ENCODE peak calls at places on chromosomes 2 and 18, in ten cellular contexts. One of them, this sample, is unnamed.

GRCh38 chr2:10481666-10482157 is 33.6 kb upstream of the ODC1 start:
- DNase-seq in fibroblast of lung: no peak
- DNase-seq in left lung: peak; percentile 14
- DNase-seq in adrenal gland: no peak
- DNase-seq in OCI-LY7: no peak
- DNase-seq in ovary: no peak
- DNase-seq in IMR-90: no peak
- DNase-seq in mesendoderm: no peak
- DNase-seq in thoracic aorta: no peak
- DNase-seq in A673: no peak
- DNase-seq in this sample: no peak

GRCh38 chr2:223469270-223470057 is 132.7 kb downstream of the SCG2 start:
- DNase-seq in OCI-LY7: no peak
- DNase-seq in adrenal gland: peak; percentile 23
- DNase-seq in fibroblast of lung: peak; percentile 78
- DNase-seq in A673: peak; percentile 24
- DNase-seq in ovary: no peak
- DNase-seq in thoracic aorta: peak; percentile 25
- DNase-seq in mesendoderm: peak; percentile 83
- DNase-seq in left lung: peak; percentile 38
- DNase-seq in IMR-90: peak; percentile 87
- DNase-seq in this sample: no peak

GRCh38 chr2:112636605-112637288 is 9.0 kb upstream of the SLC20A1 start:
- DNase-seq in mesendoderm: no peak
- DNase-seq in fibroblast of lung: no peak
- DNase-seq in thoracic aorta: no peak
- DNase-seq in left lung: no peak
- DNase-seq in A673: no peak
- DNase-seq in IMR-90: no peak
- DNase-seq in OCI-LY7: peak; percentile 22
- DNase-seq in adrenal gland: no peak
- DNase-seq in ovary: no peak
- DNase-seq in this sample: peak; percentile 41

GRCh38 chr18:61893971-61894750 is 1.4 kb upstream of the RNF152 start:
- DNase-seq in adrenal gland: peak; percentile 82
- DNase-seq in fibroblast of lung: peak; percentile 62
- DNase-seq in thoracic aorta: peak; percentile 27
- DNase-seq in IMR-90: peak; percentile 64
- DNase-seq in left lung: peak; percentile 81
- DNase-seq in A673: peak; percentile 85
- DNase-seq in mesendoderm: peak; percentile 78
- DNase-seq in OCI-LY7: no peak
- DNase-seq in ovary: peak; percentile 66
- DNase-seq in this sample: peak; percentile 48

GRCh38 chr18:80148316-80149199 is 39.5 kb downstream of the ADNP2 start:
- DNase-seq in IMR-90: no peak
- DNase-seq in adrenal gland: no peak
- DNase-seq in left lung: peak; percentile 55
- DNase-seq in ovary: no peak
- DNase-seq in thoracic aorta: no peak
- DNase-seq in fibroblast of lung: no peak
- DNase-seq in OCI-LY7: no peak
- DNase-seq in A673: no peak
- DNase-seq in mesendoderm: no peak
- DNase-seq in this sample: no peak

GRCh38 chr2:2570360-2570759 is 239.3 kb upstream of the MYT1L start:
- DNase-seq in A673: no peak
- DNase-seq in left lung: no peak
- DNase-seq in thoracic aorta: no peak
- DNase-seq in adrenal gland: no peak
- DNase-seq in mesendoderm: no peak
- DNase-seq in fibroblast of lung: no peak
- DNase-seq in IMR-90: no peak
- DNase-seq in ovary: no peak
- DNase-seq in OCI-LY7: no peak
- DNase-seq in this sample: no peak

GRCh38 chr2:104825124-104825865 is 28.6 kb upstream of the POU3F3 start:
- DNase-seq in adrenal gland: no peak
- DNase-seq in fibroblast of lung: peak; percentile 73
- DNase-seq in A673: no peak
- DNase-seq in left lung: no peak
- DNase-seq in IMR-90: no peak
- DNase-seq in OCI-LY7: no peak
- DNase-seq in mesendoderm: no peak
- DNase-seq in thoracic aorta: no peak
- DNase-seq in ovary: no peak
- DNase-seq in this sample: no peak

GRCh38 chr2:95276244-95276887 is 2.1 kb downstream of the PROM2 start:
- DNase-seq in OCI-LY7: no peak
- DNase-seq in thoracic aorta: no peak
- DNase-seq in adrenal gland: no peak
- DNase-seq in mesendoderm: no peak
- DNase-seq in A673: no peak
- DNase-seq in ovary: no peak
- DNase-seq in fibroblast of lung: no peak
- DNase-seq in IMR-90: no peak
- DNase-seq in left lung: no peak
- DNase-seq in this sample: peak; percentile 36

GRCh38 chr2:215998636-215999035 is 14.7 kb downstream of the MREG start:
- DNase-seq in ovary: no peak
- DNase-seq in mesendoderm: no peak
- DNase-seq in IMR-90: no peak
- DNase-seq in A673: no peak
- DNase-seq in adrenal gland: no peak
- DNase-seq in fibroblast of lung: no peak
- DNase-seq in left lung: no peak
- DNase-seq in thoracic aorta: no peak
- DNase-seq in OCI-LY7: no peak
- DNase-seq in this sample: no peak

GRCh38 chr2:42979416-42979869 is 187.1 kb upstream of the HAAO start:
- DNase-seq in fibroblast of lung: no peak
- DNase-seq in ovary: no peak
- DNase-seq in A673: no peak
- DNase-seq in OCI-LY7: no peak
- DNase-seq in left lung: no peak
- DNase-seq in IMR-90: no peak
- DNase-seq in adrenal gland: no peak
- DNase-seq in mesendoderm: peak; percentile 50
- DNase-seq in thoracic aorta: no peak
- DNase-seq in this sample: no peak

GRCh38 chr18:6750411-6750810 is 20.9 kb downstream of the ARHGAP28 start:
- DNase-seq in left lung: no peak
- DNase-seq in ovary: no peak
- DNase-seq in OCI-LY7: no peak
- DNase-seq in fibroblast of lung: no peak
- DNase-seq in A673: no peak
- DNase-seq in adrenal gland: no peak
- DNase-seq in IMR-90: no peak
- DNase-seq in thoracic aorta: no peak
- DNase-seq in mesendoderm: no peak
- DNase-seq in this sample: no peak

GRCh38 chr2:121532894-121533293 is 2.2 kb downstream of the RNU4ATAC start:
- DNase-seq in ovary: no peak
- DNase-seq in OCI-LY7: no peak
- DNase-seq in mesendoderm: peak; percentile 50
- DNase-seq in thoracic aorta: no peak
- DNase-seq in IMR-90: peak; percentile 10
- DNase-seq in A673: peak; percentile 11
- DNase-seq in left lung: no peak
- DNase-seq in fibroblast of lung: peak; percentile 31
- DNase-seq in adrenal gland: no peak
- DNase-seq in this sample: no peak

GRCh38 chr2:96843538-96844268 is at the start of gene ANKRD23:
- DNase-seq in ovary: no peak
- DNase-seq in IMR-90: no peak
- DNase-seq in thoracic aorta: no peak
- DNase-seq in mesendoderm: no peak
- DNase-seq in adrenal gland: no peak
- DNase-seq in OCI-LY7: no peak
- DNase-seq in left lung: no peak
- DNase-seq in fibroblast of lung: no peak
- DNase-seq in A673: no peak
- DNase-seq in this sample: no peak

GRCh38 chr2:96847586-96847985 is 3.8 kb upstream of the ANKRD23 start:
- DNase-seq in left lung: no peak
- DNase-seq in IMR-90: no peak
- DNase-seq in fibroblast of lung: no peak
- DNase-seq in thoracic aorta: no peak
- DNase-seq in A673: no peak
- DNase-seq in ovary: no peak
- DNase-seq in adrenal gland: no peak
- DNase-seq in mesendoderm: no peak
- DNase-seq in OCI-LY7: no peak
- DNase-seq in this sample: no peak

GRCh38 chr2:96844405-96844808 is 586 bp upstream of the ANKRD23 start:
- DNase-seq in fibroblast of lung: no peak
- DNase-seq in OCI-LY7: no peak
- DNase-seq in A673: no peak
- DNase-seq in ovary: no peak
- DNase-seq in left lung: no peak
- DNase-seq in thoracic aorta: no peak
- DNase-seq in IMR-90: no peak
- DNase-seq in mesendoderm: no peak
- DNase-seq in adrenal gland: no peak
- DNase-seq in this sample: no peak

GRCh38 chr2:96852667-96853066 is 5.1 kb downstream of the ANKRD39 start:
- DNase-seq in fibroblast of lung: no peak
- DNase-seq in ovary: no peak
- DNase-seq in IMR-90: no peak
- DNase-seq in left lung: no peak
- DNase-seq in A673: no peak
- DNase-seq in thoracic aorta: no peak
- DNase-seq in adrenal gland: no peak
- DNase-seq in OCI-LY7: no peak
- DNase-seq in mesendoderm: no peak
- DNase-seq in this sample: no peak

DNA sequence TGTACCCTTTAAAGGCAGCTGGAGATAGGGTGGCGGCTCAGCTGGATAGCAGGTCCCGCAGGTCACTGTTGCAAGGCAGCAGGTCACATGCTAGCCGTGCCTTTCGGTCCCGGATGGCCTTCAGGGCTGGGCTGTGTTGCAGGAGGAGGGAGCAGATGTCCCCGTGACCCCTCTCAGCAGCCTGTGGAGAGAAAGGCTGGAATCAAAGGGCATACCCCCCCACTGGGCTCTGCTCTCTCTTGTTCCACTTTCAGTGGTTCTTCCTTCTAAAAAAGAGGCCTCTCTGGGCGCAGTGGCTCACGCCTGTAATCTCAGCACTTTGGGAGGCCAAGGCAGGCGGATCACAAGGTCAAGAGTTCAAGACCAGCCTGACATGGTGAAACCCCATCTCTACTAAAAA is 4.4 kb upstream of the ANKRD23 start:
- DNase-seq in fibroblast of lung: no peak
- DNase-seq in adrenal gland: peak; percentile 87
- DNase-seq in thoracic aorta: no peak
- DNase-seq in ovary: no peak
- DNase-seq in A673: no peak
- DNase-seq in OCI-LY7: no peak
- DNase-seq in mesendoderm: no peak
- DNase-seq in left lung: no peak
- DNase-seq in IMR-90: no peak
- DNase-seq in this sample: no peak
- H3K36me3 ChIP-seq in fibroblast of lung: peaks cover under 1% of the 10 kb centered on the region
- H3K36me3 ChIP-seq in adrenal gland: no peaks in the 10 kb centered on the region
- H3K36me3 ChIP-seq in thoracic aorta: peaks cover 22% of the 10 kb centered on the region
- H3K36me3 ChIP-seq in ovary: no peaks in the 10 kb centered on the region
- H3K36me3 ChIP-seq in A673: peaks cover 41% of the 10 kb centered on the region
- H3K36me3 ChIP-seq in OCI-LY7: peaks cover 48% of the 10 kb centered on the region
- H3K36me3 ChIP-seq in mesendoderm: peaks cover 2% of the 10 kb centered on the region
- H3K36me3 ChIP-seq in left lung: no peaks in the 10 kb centered on the region
- H3K36me3 ChIP-seq in IMR-90: peaks cover 25% of the 10 kb centered on the region
- H3K36me3 ChIP-seq in this sample: peaks cover 22% of the 10 kb centered on the region

GRCh38 chr2:234368861-234369261 is 128.0 kb downstream of the ARL4C start:
- DNase-seq in ovary: no peak
- DNase-seq in A673: no peak
- DNase-seq in mesendoderm: peak; percentile 45
- DNase-seq in OCI-LY7: no peak
- DNase-seq in fibroblast of lung: peak; percentile 43
- DNase-seq in IMR-90: peak; percentile 28
- DNase-seq in adrenal gland: no peak
- DNase-seq in thoracic aorta: no peak
- DNase-seq in left lung: peak; percentile 47
- DNase-seq in this sample: peak; percentile 24
- H3K4me1 ChIP-seq in ovary: no peaks in the 10 kb centered on the region
- H3K4me1 ChIP-seq in A673: no peaks in the 10 kb centered on the region
- H3K4me1 ChIP-seq in mesendoderm: peaks cover 2% of the 10 kb centered on the region
- H3K4me1 ChIP-seq in OCI-LY7: peaks cover 57% of the 10 kb centered on the region
- H3K4me1 ChIP-seq in fibroblast of lung: no peaks in the 10 kb centered on the region
- H3K4me1 ChIP-seq in IMR-90: no peaks in the 10 kb centered on the region
- H3K4me1 ChIP-seq in adrenal gland: peaks cover 10% of the 10 kb centered on the region
- H3K4me1 ChIP-seq in thoracic aorta: no peaks in the 10 kb centered on the region
- H3K4me1 ChIP-seq in left lung: peaks cover 10% of the 10 kb centered on the region
- H3K4me1 ChIP-seq in this sample: peaks cover 79% of the 10 kb centered on the region

DNA sequence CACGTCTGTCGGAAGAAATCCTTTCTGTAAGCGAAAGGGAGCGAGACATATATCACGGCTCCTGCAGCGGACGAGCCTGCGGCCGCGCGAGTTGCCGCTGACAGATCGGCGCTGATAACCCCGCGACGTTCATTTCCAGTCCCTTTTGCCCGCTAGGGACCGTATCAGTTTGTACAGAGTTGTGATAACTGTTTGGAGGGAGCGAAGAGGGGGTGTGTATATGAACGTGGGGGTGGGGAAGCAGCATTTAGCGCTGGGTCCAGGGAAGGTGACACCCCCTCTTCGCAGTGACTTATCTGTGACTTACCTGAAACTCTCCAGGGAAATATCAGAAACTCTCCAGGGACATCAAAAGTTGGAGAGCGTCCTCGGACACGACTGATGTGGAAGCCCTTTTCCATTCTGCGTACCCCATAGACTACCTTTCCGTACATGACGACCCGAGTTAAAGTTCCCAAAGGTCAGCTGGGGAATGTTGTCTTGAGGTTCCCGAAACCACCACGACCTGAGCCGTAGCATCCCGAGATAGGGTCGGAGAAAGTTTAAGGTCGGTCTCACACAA is 948 bp upstream of the GATA6 start:
- DNase-seq in mesendoderm: peak; percentile 90
- DNase-seq in IMR-90: no peak
- DNase-seq in adrenal gland: peak; percentile 76
- DNase-seq in ovary: no peak
- DNase-seq in left lung: peak; percentile 38
- DNase-seq in thoracic aorta: no peak
- DNase-seq in fibroblast of lung: no peak
- DNase-seq in OCI-LY7: no peak
- DNase-seq in A673: peak; percentile 42
- DNase-seq in this sample: no peak
- H3K27ac ChIP-seq in mesendoderm: peak overlapping the region; percentile 23
- H3K27ac ChIP-seq in IMR-90: no peak overlapping the region
- H3K27ac ChIP-seq in adrenal gland: peak overlapping the region; percentile 57
- H3K27ac ChIP-seq in ovary: peak overlapping the region; percentile 85
- H3K27ac ChIP-seq in left lung: peak overlapping the region; percentile 97
- H3K27ac ChIP-seq in thoracic aorta: peak overlapping the region; percentile 100
- H3K27ac ChIP-seq in fibroblast of lung: no peak overlapping the region
- H3K27ac ChIP-seq in OCI-LY7: no peak overlapping the region
- H3K27ac ChIP-seq in A673: no peak overlapping the region
- H3K27ac ChIP-seq in this sample: no peak overlapping the region

DNA sequence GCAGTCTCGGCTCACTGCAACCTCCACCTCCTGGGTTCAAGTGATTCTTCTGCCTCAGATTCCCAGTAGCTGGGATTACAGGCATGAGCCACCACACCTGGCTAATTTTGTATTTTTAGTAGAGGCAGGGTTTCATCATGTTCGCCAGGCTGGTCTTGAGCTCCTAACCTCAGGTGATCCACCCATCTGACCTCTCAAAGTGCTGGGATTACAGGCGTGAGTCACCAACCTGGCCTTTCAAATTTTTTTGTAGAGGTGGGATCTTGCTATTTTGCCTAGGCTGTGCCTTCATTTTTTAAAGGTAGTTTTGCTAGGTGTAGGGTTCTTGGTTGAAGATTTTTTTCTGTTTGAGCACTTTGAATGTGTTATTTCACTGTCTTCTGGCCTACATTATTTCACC is 6.2 kb downstream of the HAUS1 start:
- DNase-seq in mesendoderm: peak; percentile 57
- DNase-seq in left lung: no peak
- DNase-seq in A673: no peak
- DNase-seq in adrenal gland: no peak
- DNase-seq in OCI-LY7: no peak
- DNase-seq in ovary: no peak
- DNase-seq in thoracic aorta: no peak
- DNase-seq in IMR-90: no peak
- DNase-seq in fibroblast of lung: no peak
- DNase-seq in this sample: no peak
- H3K36me3 ChIP-seq in mesendoderm: no peaks in the 10 kb centered on the region
- H3K36me3 ChIP-seq in left lung: no peaks in the 10 kb centered on the region
- H3K36me3 ChIP-seq in A673: peaks cover 52% of the 10 kb centered on the region
- H3K36me3 ChIP-seq in adrenal gland: no peaks in the 10 kb centered on the region
- H3K36me3 ChIP-seq in OCI-LY7: peaks cover 38% of the 10 kb centered on the region
- H3K36me3 ChIP-seq in ovary: no peaks in the 10 kb centered on the region
- H3K36me3 ChIP-seq in thoracic aorta: peaks cover 8% of the 10 kb centered on the region
- H3K36me3 ChIP-seq in IMR-90: peaks cover 9% of the 10 kb centered on the region
- H3K36me3 ChIP-seq in fibroblast of lung: no peaks in the 10 kb centered on the region
- H3K36me3 ChIP-seq in this sample: peaks cover 4% of the 10 kb centered on the region